ENCODE peak calls at places on chromosomes 11 and 22, in nine cellular contexts. Z is ovary, C is Peyer's patch, S is heart right ventricle, X is RWPE2, H is endothelial cell, O is kidney epithelial cell, B is HFFc6, E is fibroblast of pulmonary artery. I is an unnamed sample.

GRCh38 chr11:2250041-2250440 is 20.3 kb downstream of the ASCL2 start:
- DNase-seq in Z (no peak), C (no peak), S (no peak), X (no peak), H (no peak), O (no peak), B (no peak), E (no peak), I (no peak)

GRCh38 chr11:65699306-65699705 is 12.7 kb upstream of the KAT5 start:
- DNase-seq in Z (no peak), C (no peak), S (no peak), X (no peak), H (no peak), O (no peak), B (no peak), E (no peak), I (no peak)

GRCh38 chr11:108985611-108986279 is 320.9 kb downstream of the DDX10 start:
- DNase-seq in Z (no peak), C (no peak), S (no peak), X (no peak), H (no peak), O (no peak), B (peak; percentile 57), E (peak; percentile 74), I (no peak)

GRCh38 chr11:1888811-1889526 is 2.7 kb downstream of the PRR33 start:
- DNase-seq in Z (no peak), C (peak; percentile 48), S (no peak), X (peak; percentile 54), H (no peak), O (no peak), B (no peak), E (no peak), I (no peak)

GRCh38 chr11:83020942-83021779 is 50.5 kb downstream of the RAB30 start:
- DNase-seq in Z (no peak), C (no peak), S (no peak), X (no peak), H (no peak), O (no peak), B (no peak), E (no peak), I (no peak)

GRCh38 chr11:110069158-110069737 is 23.9 kb upstream of the ZC3H12C start:
- DNase-seq in Z (peak; percentile 25), C (no peak), S (peak; percentile 66), X (peak; percentile 88), H (peak; percentile 9), O (no peak), B (peak; percentile 77), E (peak; percentile 89), I (peak; percentile 54)

GRCh38 chr11:114348200-114349191 is 51.8 kb downstream of the C11orf71 start:
- DNase-seq in Z (peak; percentile 35), C (no peak), S (peak; percentile 64), X (no peak), H (peak; percentile 52), O (peak; percentile 28), B (peak; percentile 79), E (peak; percentile 87), I (peak; percentile 42)

GRCh38 chr22:33906475-33906874 is 13.8 kb downstream of the LARGE1 start:
- DNase-seq in Z (no peak), C (no peak), S (no peak), X (no peak), H (no peak), O (no peak), B (no peak), E (no peak), I (no peak)

GRCh38 chr11:128937480-128937879 is 5.2 kb downstream of the TP53AIP1 start:
- DNase-seq in Z (no peak), C (no peak), S (no peak), X (no peak), H (no peak), O (no peak), B (no peak), E (no peak), I (no peak)

GRCh38 chr11:119310682-119311052 is 6.3 kb downstream of the MCAM start:
- DNase-seq in Z (no peak), C (no peak), S (no peak), X (no peak), H (no peak), O (no peak), B (no peak), E (no peak), I (no peak)

GRCh38 chr11:124752471-124753100 is 531 bp upstream of the VSIG2 start:
- DNase-seq in Z (no peak), C (no peak), S (no peak), X (no peak), H (no peak), O (no peak), B (no peak), E (no peak), I (no peak)

GRCh38 chr22:35301370-35301874 is 1.7 kb downstream of the TOM1 start:
- DNase-seq in Z (no peak), C (no peak), S (no peak), X (no peak), H (no peak), O (no peak), B (peak; percentile 39), E (peak; percentile 98), I (peak; percentile 98)

GRCh38 chr11:12735262-12735661 is 61.0 kb downstream of the TEAD1 start:
- DNase-seq in Z (no peak), C (no peak), S (no peak), X (no peak), H (no peak), O (no peak), B (no peak), E (no peak), I (no peak)

GRCh38 chr11:2518112-2518982 is 73.5 kb downstream of the KCNQ1 start:
- DNase-seq in Z (peak; percentile 6), C (peak; percentile 41), S (no peak), X (peak; percentile 49), H (peak; percentile 2), O (no peak), B (no peak), E (no peak), I (no peak)

GRCh38 chr22:42353883-42354727 is 78.1 kb downstream of the NFAM1 start:
- DNase-seq in Z (no peak), C (no peak), S (no peak), X (no peak), H (peak; percentile 42), O (no peak), B (peak; percentile 27), E (no peak), I (peak; percentile 36)
- TF ChIP-seq CTCF in Z (no peak), C (no peak), S (no peak), X (no peak), H (no peak), O (no peak), B (peak; percentile 9), E (peak; percentile 4), I (peak; percentile 29)

GRCh38 chr11:57482782-57483569 is 22.6 kb downstream of the RTN4RL2 start:
- DNase-seq in Z (no peak), C (peak; percentile 56), S (no peak), X (no peak), H (peak; percentile 75), O (no peak), B (no peak), E (no peak), I (no peak)
- TF ChIP-seq CTCF in Z (peak; percentile 65), C (peak; percentile 46), S (peak; percentile 80), X (peak; percentile 72), H (peak; percentile 76), O (peak; percentile 64), B (peak; percentile 84), E (peak; percentile 50), I (peak; percentile 62)

GRCh38 chr11:10304495-10305261 is at the start of gene ADM:
- DNase-seq in Z (peak; percentile 92), C (peak; percentile 89), S (peak; percentile 90), X (peak; percentile 92), H (peak; percentile 95), O (no peak), B (peak; percentile 97), E (peak; percentile 94), I (peak; percentile 93)
- TF ChIP-seq CTCF in Z (peak; percentile 73), C (peak; percentile 59), S (peak; percentile 76), X (peak; percentile 87), H (peak; percentile 93), O (peak; percentile 47), B (peak; percentile 92), E (no peak), I (peak; percentile 45)

DNA sequence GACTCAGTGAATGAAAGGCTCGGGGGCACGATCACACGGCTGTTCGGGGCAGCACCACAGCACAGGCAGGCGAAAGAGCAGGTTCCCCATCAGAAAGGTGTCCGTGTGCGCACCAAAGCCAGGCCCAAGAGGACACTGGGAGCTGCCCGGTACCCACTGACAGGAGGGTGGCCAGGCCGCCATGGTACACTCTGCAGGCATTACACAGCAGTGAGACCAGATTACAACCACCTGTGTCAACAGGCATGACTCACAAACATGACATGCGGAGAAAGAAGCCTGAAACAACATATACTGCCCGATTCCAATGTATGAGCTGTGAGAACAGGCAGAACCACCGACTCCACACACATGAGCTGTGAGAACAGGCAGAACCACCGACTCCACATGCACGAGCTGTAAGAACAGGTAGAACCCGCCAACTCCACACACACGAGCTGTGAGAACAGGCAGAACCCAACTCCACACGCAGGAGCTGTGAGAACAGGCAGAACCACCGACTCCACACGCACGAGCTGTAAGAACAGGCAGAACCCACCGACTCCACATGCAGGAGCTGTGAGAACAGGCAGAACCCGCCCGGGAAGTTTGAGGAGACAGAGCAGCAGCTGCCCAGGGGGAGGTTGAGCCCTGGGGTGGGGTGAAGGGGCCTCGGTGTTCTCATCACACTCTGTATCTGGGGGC is 32.6 kb downstream of the KIAA0930 start:
- DNase-seq in Z (no peak), C (peak; percentile 19), S (no peak), X (no peak), H (no peak), O (no peak), B (peak; percentile 65), E (no peak), I (no peak)
- TF ChIP-seq CTCF in Z (no peak), C (no peak), S (no peak), X (no peak), H (no peak), O (no peak), B (no peak), E (no peak), I (no peak)

GRCh38 chr11:23403210-23404185 is 543.2 kb upstream of the CCDC179 start:
- DNase-seq in Z (no peak), C (peak; percentile 43), S (no peak), X (no peak), H (no peak), O (no peak), B (no peak), E (no peak), I (no peak)

GRCh38 chr11:23398052-23398451 is 537.8 kb upstream of the CCDC179 start:
- DNase-seq in Z (no peak), C (no peak), S (no peak), X (no peak), H (no peak), O (no peak), B (no peak), E (no peak), I (no peak)

GRCh38 chr11:23405350-23405937 is 545.2 kb upstream of the CCDC179 start:
- DNase-seq in Z (no peak), C (no peak), S (no peak), X (peak; percentile 35), H (no peak), O (no peak), B (no peak), E (no peak), I (no peak)

GRCh38 chr11:23404225-23405160 is 544.2 kb upstream of the CCDC179 start:
- DNase-seq in Z (no peak), C (no peak), S (no peak), X (no peak), H (no peak), O (no peak), B (no peak), E (no peak), I (no peak)

GRCh38 chr11:23399995-23400394 is 539.7 kb upstream of the CCDC179 start:
- DNase-seq in Z (no peak), C (no peak), S (no peak), X (no peak), H (no peak), O (no peak), B (no peak), E (no peak), I (no peak)
- TF ChIP-seq CTCF in Z (no peak), C (no peak), S (no peak), X (no peak), H (no peak), O (no peak), B (no peak), E (no peak), I (no peak)

I was measured in AG09319.